ENCODE peak calls at places on chromosomes 11 and 22, in six cellular contexts. I is A172, C is ovary, B is astrocyte of the spinal cord, Q is lung, Z is NCI-H1105. N is an unnamed sample.

GRCh38 chr22:38305481-38306448 is 11.5 kb downstream of the CSNK1E start:
- DNase-seq in Z (peak; percentile 66), C (no peak), I (no peak), B (peak; percentile 33), Q (no peak), N (no peak)

GRCh38 chr11:17459211-17459610 is 17.4 kb downstream of the ABCC8 start:
- DNase-seq in Z (no peak), B (no peak), Q (no peak), I (no peak), C (no peak), N (no peak)

GRCh38 chr11:70502677-70503076 is 104.3 kb downstream of the CTTN start:
- DNase-seq in Z (peak; percentile 93), I (no peak), Q (no peak), C (peak; percentile 4), B (no peak), N (no peak)

GRCh38 chr22:45876136-45877035 is 100.6 kb downstream of the WNT7B start:
- DNase-seq in Q (no peak), I (no peak), C (no peak), Z (no peak), B (no peak), N (no peak)

GRCh38 chr11:103395612-103396011 is 286.4 kb downstream of the DYNC2H1 start:
- DNase-seq in I (peak; percentile 55), Q (no peak), Z (no peak), B (peak; percentile 66), C (no peak), N (no peak)

GRCh38 chr11:2207773-2208621 is 36.4 kb upstream of the TH start:
- DNase-seq in B (no peak), C (no peak), Z (no peak), Q (no peak), I (no peak), N (peak; percentile 7)

GRCh38 chr11:57500926-57501325 is 14.6 kb downstream of the SLC43A1 start:
- DNase-seq in I (no peak), B (no peak), Q (no peak), C (no peak), Z (no peak), N (no peak)

GRCh38 chr11:44597358-44598009 is 32.0 kb downstream of the CD82 start:
- DNase-seq in C (no peak), B (no peak), Z (no peak), Q (no peak), I (no peak), N (no peak)

GRCh38 chr11:23539556-23539955 is 679.3 kb upstream of the CCDC179 start:
- DNase-seq in C (no peak), Z (no peak), B (peak; percentile 32), Q (no peak), I (no peak), N (no peak)

GRCh38 chr11:3010521-3011275 is 18.6 kb upstream of the NAP1L4 start:
- DNase-seq in I (no peak), B (peak; percentile 51), Q (no peak), C (no peak), Z (no peak), N (no peak)

GRCh38 chr22:31616315-31616980 is 45.6 kb downstream of the PISD start:
- DNase-seq in Z (no peak), Q (no peak), B (no peak), I (no peak), C (no peak), N (no peak)

GRCh38 chr22:32820131-32820882 is 18.8 kb downstream of the TIMP3 start:
- DNase-seq in I (no peak), Q (no peak), C (no peak), B (no peak), Z (no peak), N (no peak)

GRCh38 chr11:18987454-18988231 is 48.4 kb upstream of the MRGPRX1 start:
- DNase-seq in Q (no peak), B (peak; percentile 13), C (no peak), I (peak; percentile 32), Z (no peak), N (no peak)

GRCh38 chr11:65780770-65781151 is at the start of gene AP5B1:
- DNase-seq in I (peak; percentile 5), B (peak; percentile 36), C (peak; percentile 61), Z (peak; percentile 38), Q (peak; percentile 57), N (no peak)

GRCh38 chr11:496834-497564 is 10.0 kb downstream of the RNH1 start:
- DNase-seq in B (no peak), Z (no peak), I (no peak), C (no peak), Q (no peak), N (no peak)

GRCh38 chr11:108654994-108655631 is 9.8 kb upstream of the DDX10 start:
- DNase-seq in Z (peak; percentile 32), B (peak; percentile 66), Q (no peak), I (peak; percentile 39), C (peak; percentile 24), N (no peak)

GRCh38 chr11:101860694-101861371 is 54.0 kb upstream of the CEP126 start:
- DNase-seq in Z (peak; percentile 33), Q (peak; percentile 46), C (peak; percentile 27), I (peak; percentile 40), B (peak; percentile 69), N (peak; percentile 35)

GRCh38 chr11:33507967-33508366 is 192.7 kb downstream of the C11orf91 start:
- DNase-seq in I (no peak), C (no peak), Z (no peak), Q (no peak), B (no peak), N (no peak)

GRCh38 chr11:86931965-86932332 is 23.2 kb downstream of the FZD4 start:
- DNase-seq in I (peak; percentile 63), Z (peak; percentile 1), C (peak; percentile 62), Q (no peak), B (no peak), N (no peak)

GRCh38 chr22:28911777-28912669 is 28.7 kb downstream of the ZNRF3 start:
- DNase-seq in C (no peak), I (peak; percentile 26), Z (no peak), B (no peak), Q (peak; percentile 32), N (peak; percentile 14)

GRCh38 chr22:45218974-45219373 is 21.7 kb downstream of the KIAA0930 start:
- DNase-seq in C (no peak), B (no peak), Q (no peak), I (no peak), Z (no peak), N (no peak)

GRCh38 chr11:72782081-72782920 is 11.5 kb downstream of the STARD10 start:
- DNase-seq in Z (peak; percentile 54), C (peak; percentile 34), B (no peak), Q (no peak), I (no peak), N (no peak)

GRCh38 chr11:14713518-14714244 is 70.1 kb downstream of the PDE3B start:
- DNase-seq in I (no peak), C (no peak), B (no peak), Q (no peak), Z (no peak), N (no peak)

GRCh38 chr22:29936186-29936585 is 53.2 kb downstream of the MTMR3 start:
- DNase-seq in I (no peak), C (no peak), B (no peak), Z (no peak), Q (no peak), N (no peak)

GRCh38 chr11:27179334-27179733 is 138.7 kb downstream of the BBOX1 start:
- DNase-seq in Q (no peak), C (no peak), Z (no peak), I (no peak), B (no peak), N (no peak)

GRCh38 chr11:123191939-123192338 is 3.1 kb downstream of the CLMP start:
- DNase-seq in Q (no peak), C (no peak), I (no peak), Z (no peak), B (no peak), N (no peak)

GRCh38 chr22:42873361-42873760 is 16.3 kb upstream of the ARFGAP3 start:
- DNase-seq in Q (no peak), Z (no peak), B (no peak), I (no peak), C (no peak), N (no peak)

GRCh38 chr11:19076744-19077589 is 16.4 kb upstream of the MRGPRX2 start:
- DNase-seq in C (peak; percentile 17), B (peak; percentile 53), Q (peak; percentile 62), I (peak; percentile 56), Z (peak; percentile 43), N (peak; percentile 44)

GRCh38 chr11:28976801-28977145 is 868.6 kb downstream of the METTL15 start:
- DNase-seq in C (no peak), Z (no peak), B (no peak), I (no peak), Q (no peak), N (peak; percentile 70)

GRCh38 chr22:46531776-46532175 is 5.6 kb downstream of the CELSR1 start:
- DNase-seq in Q (no peak), C (no peak), I (no peak), Z (no peak), B (no peak), N (no peak)

GRCh38 chr11:69587454-69588081 is 53.4 kb upstream of the CCND1 start:
- DNase-seq in B (peak; percentile 36), C (no peak), I (peak; percentile 86), Z (no peak), Q (no peak), N (no peak)

GRCh38 chr11:121466063-121466794 is 13.5 kb upstream of the SORL1-AS1 start:
- DNase-seq in C (peak; percentile 91), B (peak; percentile 93), Z (peak; percentile 93), I (peak; percentile 93), Q (peak; percentile 88), N (peak; percentile 95)

GRCh38 chr11:112293614-112294013 is 33.0 kb upstream of the PLET1 start:
- DNase-seq in C (no peak), Q (no peak), B (no peak), Z (no peak), I (no peak), N (no peak)

GRCh38 chr11:2511421-2512369 is 66.9 kb downstream of the KCNQ1 start:
- DNase-seq in B (no peak), Z (no peak), C (no peak), Q (peak; percentile 29), I (no peak), N (peak; percentile 10)

GRCh38 chr11:48001438-48002021 is 21.2 kb downstream of the PTPRJ start:
- DNase-seq in I (peak; percentile 49), C (no peak), Z (no peak), Q (no peak), B (peak; percentile 90), N (peak; percentile 57)

GRCh38 chr11:117818036-117818858 is 6.3 kb downstream of the FXYD2 start:
- DNase-seq in Z (no peak), I (peak; percentile 45), Q (no peak), B (peak; percentile 37), C (no peak), N (peak; percentile 58)

GRCh38 chr11:73379189-73379880 is 3.1 kb downstream of the RELT start:
- DNase-seq in I (no peak), C (no peak), B (no peak), Q (peak; percentile 54), Z (no peak), N (peak; percentile 80)

N was measured in mucosa of gallbladder.